ENCODE peak calls at places on chromosomes 5 and 9, in seven cellular contexts. R is body of pancreas, Y is endodermal cell, B is brain microvascular endothelial cell, I is Peyer's patch, O is breast epithelium, U is endothelial cell of umbilical vein. S is an unnamed sample. For H3K27me3, the result is how much of the 10 kb centered on the place peaks cover.

GRCh38 chr5:105968961-105969360 is 1701.8 kb downstream of the EFNA5 start:
- DNase-seq in R (no peak), Y (no peak), B (no peak), I (no peak), O (no peak), U (no peak), S (no peak)

GRCh38 chr5:83964235-83964634 is 243.6 kb upstream of the HAPLN1 start:
- DNase-seq in R (no peak), Y (no peak), B (no peak), I (no peak), O (no peak), U (peak), S (no peak)

GRCh38 chr5:144227363-144227762 is 56.7 kb downstream of the KCTD16 start:
- DNase-seq in R (no peak), Y (no peak), B (no peak), I (no peak), O (no peak), U (no peak), S (no peak)

GRCh38 chr5:21236104-21236503 is 1248.1 kb upstream of the CDH18 start:
- DNase-seq in R (no peak), Y (no peak), B (no peak), I (no peak), O (no peak), U (no peak), S (no peak)

GRCh38 chr5:126811515-126812198 is 34.7 kb downstream of the LMNB1 start:
- DNase-seq in R (no peak), Y (no peak), B (peak), I (no peak), O (no peak), U (peak), S (no peak)

GRCh38 chr9:71680189-71680983 is 87.9 kb downstream of the CEMIP2 start:
- DNase-seq in R (no peak), Y (no peak), B (peak), I (no peak), O (no peak), U (peak), S (no peak)

GRCh38 chr5:159518361-159518760 is 188.1 kb upstream of the IL12B start:
- DNase-seq in R (no peak), Y (no peak), B (no peak), I (no peak), O (no peak), U (no peak), S (no peak)

GRCh38 chr5:31485376-31486207 is 46.3 kb downstream of the DROSHA start:
- DNase-seq in R (no peak), Y (no peak), B (no peak), I (no peak), O (no peak), U (peak), S (no peak)

GRCh38 chr5:178403956-178404600 is 171.5 kb upstream of the PHYKPL start:
- DNase-seq in R (no peak), Y (no peak), B (no peak), I (no peak), O (no peak), U (no peak), S (no peak)

GRCh38 chr5:172325452-172325851 is 41.9 kb upstream of the UBTD2 start:
- DNase-seq in R (no peak), Y (peak), B (no peak), I (no peak), O (no peak), U (no peak), S (no peak)

GRCh38 chr5:10607023-10607665 is 43.3 kb downstream of the ANKRD33B start:
- DNase-seq in R (no peak), Y (peak), B (peak), I (no peak), O (no peak), U (peak), S (no peak)

GRCh38 chr5:9733456-9733855 is 103.3 kb upstream of the TAS2R1 start:
- DNase-seq in R (no peak), Y (no peak), B (no peak), I (no peak), O (no peak), U (no peak), S (no peak)

GRCh38 chr5:89399553-89399952 is 516.6 kb upstream of the MEF2C start:
- DNase-seq in R (no peak), Y (no peak), B (no peak), I (no peak), O (no peak), U (peak), S (no peak)

GRCh38 chr5:1240496-1241260 is 15.5 kb downstream of the SLC6A18 start:
- DNase-seq in R (no peak), Y (no peak), B (no peak), I (no peak), O (no peak), U (no peak), S (no peak)

GRCh38 chr9:112753725-112754124 is 3.2 kb downstream of the SNX30 start:
- DNase-seq in R (no peak), Y (no peak), B (peak), I (no peak), O (no peak), U (no peak), S (no peak)

GRCh38 chr9:126519660-126520425 is 93.9 kb upstream of the LMX1B start:
- DNase-seq in R (no peak), Y (peak), B (no peak), I (peak), O (no peak), U (no peak), S (no peak)

GRCh38 chr5:109962882-109963603 is 273.3 kb downstream of the MAN2A1 start:
- DNase-seq in R (no peak), Y (no peak), B (no peak), I (no peak), O (no peak), U (no peak), S (no peak)

GRCh38 chr5:138274189-138274853 is at the start of gene GFRA3:
- DNase-seq in R (no peak), Y (peak), B (no peak), I (no peak), O (no peak), U (no peak), S (peak)

GRCh38 chr9:81969971-81970370 is 18.6 kb upstream of the SPATA31D1 start:
- DNase-seq in R (no peak), Y (no peak), B (no peak), I (no peak), O (no peak), U (no peak), S (no peak)

GRCh38 chr9:74285075-74285474 is 212.1 kb upstream of the RORB start:
- DNase-seq in R (no peak), Y (no peak), B (no peak), I (no peak), O (no peak), U (no peak), S (no peak)

GRCh38 chr5:98770911-98771322 is 2.5 kb upstream of the RGMB start:
- DNase-seq in R (no peak), Y (no peak), B (no peak), I (no peak), O (no peak), U (no peak), S (no peak)

GRCh38 chr9:130265431-130266235 is at the start of gene HMCN2:
- DNase-seq in R (no peak), Y (peak), B (no peak), I (no peak), O (peak), U (no peak), S (no peak)

GRCh38 chr5:133292300-133292699 is 240.5 kb downstream of the HSPA4 start:
- DNase-seq in R (no peak), Y (no peak), B (no peak), I (no peak), O (no peak), U (no peak), S (no peak)

GRCh38 chr5:59535561-59535960 is 358.0 kb downstream of the PDE4D start:
- DNase-seq in R (no peak), Y (no peak), B (no peak), I (no peak), O (no peak), U (no peak), S (no peak)

GRCh38 chr9:35227283-35227682 is 65.5 kb downstream of the UNC13B start:
- DNase-seq in R (no peak), Y (no peak), B (no peak), I (no peak), O (no peak), U (peak), S (no peak)

GRCh38 chr5:114070093-114070722 is 291.7 kb upstream of the KCNN2 start:
- DNase-seq in R (no peak), Y (peak), B (no peak), I (no peak), O (no peak), U (no peak), S (no peak)

GRCh38 chr5:14406554-14406849 is 175.1 kb upstream of the OTULINL start:
- DNase-seq in R (no peak), Y (no peak), B (peak), I (no peak), O (no peak), U (peak), S (no peak)

GRCh38 chr5:14676320-14676719 is 11.8 kb downstream of the OTULIN start:
- DNase-seq in R (peak), Y (no peak), B (peak), I (no peak), O (no peak), U (no peak), S (peak)

GRCh38 chr9:106892632-106893031 is 29.7 kb downstream of the ZNF462 start:
- DNase-seq in R (no peak), Y (peak), B (peak), I (no peak), O (peak), U (peak), S (peak)

GRCh38 chr5:151195622-151196021 is 28.3 kb downstream of the CCDC69 start:
- DNase-seq in R (no peak), Y (no peak), B (no peak), I (no peak), O (no peak), U (no peak), S (no peak)

GRCh38 chr5:89147026-89147425 is 264.0 kb upstream of the MEF2C start:
- DNase-seq in R (no peak), Y (no peak), B (no peak), I (no peak), O (no peak), U (no peak), S (no peak)

GRCh38 chr5:157793298-157793791 is 49.8 kb downstream of the LSM11 start:
- DNase-seq in R (no peak), Y (no peak), B (no peak), I (no peak), O (no peak), U (no peak), S (no peak)

GRCh38 chr5:178249191-178249989 is 16.8 kb upstream of the PHYKPL start:
- DNase-seq in R (no peak), Y (no peak), B (no peak), I (no peak), O (no peak), U (no peak), S (peak)

GRCh38 chr5:160021818-160022446 is 13.0 kb downstream of the TTC1 start:
- DNase-seq in R (peak), Y (peak), B (peak), I (no peak), O (no peak), U (peak), S (no peak)

DNA sequence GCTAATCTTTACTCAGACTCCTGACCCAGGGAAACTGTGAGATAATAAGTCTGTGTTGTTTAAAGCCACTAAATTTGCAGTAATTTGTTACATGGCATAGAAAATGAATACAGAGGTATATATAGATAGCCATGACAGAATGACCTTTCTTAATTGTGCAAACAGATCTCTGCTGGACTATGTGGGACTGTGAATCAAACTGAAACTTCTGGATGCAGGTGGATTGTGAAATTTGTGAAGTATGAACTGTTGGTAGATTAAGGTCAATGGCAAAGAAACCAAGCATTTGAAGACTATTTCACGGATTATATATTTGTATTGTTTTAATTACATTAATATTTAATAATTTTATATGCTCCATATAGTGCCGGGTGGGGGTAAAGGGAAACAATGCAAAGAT is 52.2 kb upstream of the GPR151 start:
- DNase-seq in R (no peak), Y (no peak), B (no peak), I (no peak), O (no peak), U (no peak), S (no peak)
- TF ChIP-seq CTCF in R (no peak), Y (no peak), B (no peak), I (no peak), O (no peak), U (no peak), S (no peak)

DNA sequence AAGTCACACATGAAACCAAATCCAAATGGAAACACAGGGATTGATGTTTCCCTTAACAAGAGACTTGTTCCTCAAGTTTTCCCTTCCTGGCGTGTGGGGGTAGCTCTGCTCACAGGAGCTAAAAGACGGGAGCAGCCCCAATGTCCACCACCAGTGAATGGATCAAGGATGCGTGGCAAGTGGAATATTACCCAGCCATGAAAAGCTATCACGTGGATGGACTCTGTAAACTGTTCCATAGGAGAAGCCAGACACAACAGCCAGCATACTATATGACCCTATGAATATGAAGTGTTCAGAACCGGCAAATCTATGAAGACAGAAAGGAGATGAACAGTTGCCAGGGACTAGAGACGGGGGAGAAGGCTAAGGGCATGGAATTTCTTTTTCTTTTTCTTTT is 28.3 kb upstream of the RXRA start:
- DNase-seq in R (no peak), Y (no peak), B (no peak), I (no peak), O (no peak), U (no peak), S (no peak)
- H3K27me3 ChIP-seq in R (under half), Y (under half), B (under half), I (under half), O (under half), U (under half), S (under half)

DNA sequence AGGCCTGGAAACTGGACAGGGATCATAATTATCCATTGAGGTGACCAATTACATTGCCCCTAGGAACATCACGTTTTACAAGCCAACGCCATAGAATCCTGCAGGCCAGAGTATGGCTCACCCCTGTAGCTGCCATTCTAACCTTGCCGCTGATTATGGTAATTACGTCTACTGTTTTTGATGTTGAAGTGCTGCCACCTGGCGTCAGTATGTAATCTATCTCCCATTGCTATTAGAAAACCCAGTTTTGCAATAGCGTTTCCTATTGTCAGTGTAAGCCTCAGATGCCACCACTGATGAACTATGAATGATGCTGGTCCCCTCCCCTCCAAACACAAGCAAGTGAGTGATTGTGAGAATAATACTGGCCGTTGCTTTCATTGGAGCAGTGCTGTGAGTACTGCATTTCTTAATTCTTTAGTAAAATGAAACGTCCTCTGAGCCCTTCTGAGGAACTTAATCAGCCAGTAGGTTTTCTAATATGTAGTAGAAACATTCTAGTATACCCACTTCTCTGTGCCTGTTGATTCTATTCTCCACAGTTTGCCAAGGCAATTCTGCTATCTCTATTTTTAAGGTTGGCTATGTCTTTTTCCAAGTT is 100.5 kb upstream of the NMUR2 start:
- DNase-seq in R (peak), Y (peak), B (peak), I (peak), O (no peak), U (peak), S (no peak)
- TF ChIP-seq CTCF in R (peak), Y (peak), B (peak), I (peak), O (peak), U (peak), S (peak)

DNA sequence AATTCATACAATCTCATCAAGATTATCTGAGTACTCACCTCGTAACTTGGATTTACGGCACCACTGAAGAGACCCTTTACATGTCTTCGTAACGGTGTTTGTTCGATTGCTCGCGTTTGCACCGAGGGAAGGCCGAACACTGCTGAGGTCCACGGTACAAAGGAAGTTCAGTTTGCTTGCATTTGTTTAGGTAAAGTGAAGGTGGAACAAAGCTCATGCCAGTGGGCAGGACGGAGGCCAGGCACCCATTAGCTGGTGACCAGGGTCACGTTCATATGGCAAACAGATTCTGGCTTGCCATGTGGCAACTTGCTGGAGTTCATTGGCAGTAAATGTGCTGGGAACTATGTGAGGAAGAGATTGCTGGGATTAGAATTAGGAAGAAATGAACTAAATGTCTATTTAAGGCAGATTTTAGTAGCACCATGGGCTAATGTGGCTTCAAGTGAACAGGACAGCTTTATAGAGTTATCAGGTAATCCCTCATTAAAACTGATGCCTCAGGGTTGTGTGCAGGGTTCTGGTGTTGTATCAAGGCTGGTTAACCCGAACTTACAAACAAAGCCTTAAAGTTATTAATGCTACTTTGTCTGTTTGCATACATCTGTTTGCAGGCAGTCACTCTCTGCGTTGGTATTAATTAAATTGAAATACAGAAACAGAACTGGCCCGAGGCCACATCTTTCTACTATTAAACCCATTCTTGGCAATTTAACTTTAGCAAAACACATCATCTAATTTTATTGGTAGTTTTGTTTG is 164.6 kb downstream of the MACROH2A1 start:
- DNase-seq in R (no peak), Y (no peak), B (no peak), I (peak), O (no peak), U (no peak), S (no peak)
- H3K27me3 ChIP-seq in R (under half), Y (under half), B (under half), I (under half), O (under half), U (under half), S (under half)

DNA sequence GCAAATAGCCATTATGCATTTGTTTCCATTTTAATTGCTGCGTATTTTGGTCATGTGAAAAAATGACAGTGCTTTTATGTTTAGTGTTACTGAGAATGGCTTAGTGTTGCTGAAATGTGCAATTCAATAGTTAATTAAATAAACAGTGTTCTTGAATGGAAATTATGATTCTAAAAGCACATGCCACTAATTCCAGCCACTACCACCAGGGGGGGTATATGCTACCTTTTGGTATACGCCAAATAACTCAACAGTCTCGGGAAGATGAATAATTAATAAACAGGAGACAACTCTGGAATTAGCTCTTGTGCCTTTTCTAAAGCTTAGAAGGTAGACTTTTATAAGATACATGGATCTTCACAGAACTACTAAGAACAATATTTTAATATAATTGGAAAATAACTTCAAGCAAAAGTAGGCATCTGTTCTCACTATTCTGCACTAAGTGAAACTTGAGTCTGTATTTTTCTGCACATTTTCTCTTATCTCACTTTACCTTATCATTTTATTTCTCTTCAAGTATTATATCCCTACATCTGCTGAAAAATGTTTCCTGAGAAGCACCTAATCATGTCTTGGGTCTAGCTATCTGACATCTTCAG is 83.5 kb upstream of the MINAR2 start:
- DNase-seq in R (peak), Y (peak), B (peak), I (no peak), O (no peak), U (peak), S (no peak)
- TF ChIP-seq CTCF in R (peak), Y (peak), B (peak), I (peak), O (no peak), U (peak), S (peak)

GRCh38 chr9:132996526-132996925 is 18.0 kb downstream of the GFI1B start:
- DNase-seq in R (no peak), Y (peak), B (no peak), I (peak), O (no peak), U (no peak), S (no peak)
- H3K27me3 ChIP-seq in R (under half), Y (under half), B (under half), I (under half), O (under half), U (under half), S (under half)

S was measured in left lung.